ENCODE peak calls at places on chromosomes 1 and 21, in eight cellular contexts. Z, E, T, G, V, O, S and R are unnamed samples.

GRCh38 chr21:44508711-44509445 is 31.1 kb downstream of the KRTAP10-1 start:
- DNase-seq in Z (no peak), E (no peak), T (no peak), G (peak; percentile 28), V (no peak), O (no peak), S (no peak), R (no peak)

GRCh38 chr1:228735871-228736586 is 750 bp downstream of the RHOU start:
- DNase-seq in Z (no peak), E (peak; percentile 5), T (peak; percentile 57), G (peak; percentile 63), V (no peak), O (no peak), S (peak; percentile 11), R (no peak)

GRCh38 chr1:206461602-206462455 is 8.4 kb upstream of the IKBKE start:
- DNase-seq in Z (no peak), E (peak; percentile 77), T (peak; percentile 61), G (peak; percentile 78), V (peak; percentile 41), O (no peak), S (peak; percentile 62), R (no peak)

GRCh38 chr1:215637041-215637573 is 70.0 kb downstream of the KCTD3 start:
- DNase-seq in Z (peak; percentile 2), E (peak; percentile 85), T (no peak), G (peak; percentile 44), V (peak; percentile 79), O (no peak), S (no peak), R (no peak)

GRCh38 chr1:183330335-183330734 is 87.8 kb downstream of the NMNAT2 start:
- DNase-seq in Z (no peak), E (no peak), T (peak; percentile 60), G (no peak), V (no peak), O (no peak), S (no peak), R (no peak)

GRCh38 chr21:43921602-43921978 is 56.6 kb downstream of the AGPAT3 start:
- DNase-seq in Z (no peak), E (no peak), T (no peak), G (no peak), V (no peak), O (no peak), S (peak; percentile 31), R (no peak)

GRCh38 chr1:183272390-183272801 is 86.3 kb downstream of the LAMC2 start:
- DNase-seq in Z (peak; percentile 97), E (peak; percentile 91), T (no peak), G (no peak), V (no peak), O (no peak), S (no peak), R (peak; percentile 98)

GRCh38 chr1:33298623-33299277 is 22.1 kb downstream of the A3GALT2 start:
- DNase-seq in Z (no peak), E (peak; percentile 67), T (peak; percentile 85), G (peak; percentile 70), V (no peak), O (peak; percentile 16), S (peak; percentile 44), R (no peak)

GRCh38 chr1:152182942-152183341 is 23.9 kb upstream of the RPTN start:
- DNase-seq in Z (peak; percentile 60), E (peak; percentile 90), T (no peak), G (no peak), V (no peak), O (no peak), S (no peak), R (peak; percentile 40)

GRCh38 chr1:60470231-60470630 is 396.7 kb upstream of the C1orf87 start:
- DNase-seq in Z (no peak), E (no peak), T (no peak), G (no peak), V (no peak), O (no peak), S (no peak), R (no peak)

GRCh38 chr1:226476657-226477319 is 68.9 kb upstream of the PARP1 start:
- DNase-seq in Z (no peak), E (no peak), T (no peak), G (no peak), V (no peak), O (no peak), S (no peak), R (no peak)

GRCh38 chr1:39154553-39155361 is 49.7 kb upstream of the MACF1 start:
- DNase-seq in Z (no peak), E (peak; percentile 78), T (no peak), G (no peak), V (peak; percentile 71), O (no peak), S (no peak), R (peak; percentile 85)

DNA sequence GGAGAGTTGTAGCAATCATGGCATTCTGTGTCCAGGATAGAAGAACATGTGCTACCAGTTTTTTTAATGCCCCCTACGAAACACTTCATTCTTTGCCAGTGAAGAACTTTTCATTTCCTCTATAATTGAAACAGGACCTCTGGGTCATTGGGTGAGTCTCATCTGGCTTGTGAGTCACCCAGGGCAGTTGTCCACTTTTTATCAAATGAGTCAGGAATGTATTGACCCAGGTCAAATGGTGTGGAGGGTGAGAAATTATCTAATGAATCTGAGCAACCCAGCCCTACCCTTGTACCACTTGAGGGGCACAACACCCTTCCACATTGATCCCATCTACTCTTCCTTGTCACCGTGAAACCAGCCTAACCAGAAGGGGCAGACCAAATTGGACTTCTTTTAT is 417.3 kb upstream of the PROX1 start:
- DNase-seq in Z (no peak), E (peak; percentile 36), T (no peak), G (no peak), V (no peak), O (no peak), S (no peak), R (no peak)
- TF ChIP-seq CTCF in Z (no peak), E (no peak), T (no peak), G (no peak), V (no peak), O (no peak), S (no peak), R (no peak)

GRCh38 chr1:233656700-233657099 is 42.8 kb downstream of the KCNK1 start:
- DNase-seq in Z (no peak), E (no peak), T (no peak), G (no peak), V (no peak), O (no peak), S (no peak), R (no peak)

GRCh38 chr1:233656032-233656620 is 42.2 kb downstream of the KCNK1 start:
- DNase-seq in Z (no peak), E (no peak), T (no peak), G (peak; percentile 18), V (no peak), O (no peak), S (no peak), R (no peak)

GRCh38 chr1:233654667-233655432 is 40.9 kb downstream of the KCNK1 start:
- DNase-seq in Z (no peak), E (no peak), T (no peak), G (no peak), V (no peak), O (no peak), S (no peak), R (no peak)

GRCh38 chr1:233655433-233655844 is 41.5 kb downstream of the KCNK1 start:
- DNase-seq in Z (no peak), E (no peak), T (no peak), G (no peak), V (no peak), O (no peak), S (no peak), R (no peak)

GRCh38 chr1:233657466-233657865 is 43.6 kb downstream of the KCNK1 start:
- DNase-seq in Z (no peak), E (no peak), T (no peak), G (no peak), V (no peak), O (no peak), S (no peak), R (no peak)
- TF ChIP-seq CTCF in Z (no peak), E (no peak), T (no peak), G (no peak), V (no peak), O (no peak), S (no peak), R (no peak)

GRCh38 chr1:185721553-185721952 is 12.6 kb upstream of the HMCN1 start:
- DNase-seq in Z (no peak), E (no peak), T (no peak), G (no peak), V (no peak), O (no peak), S (no peak), R (no peak)

GRCh38 chr1:185716095-185716494 is 18.1 kb upstream of the HMCN1 start:
- DNase-seq in Z (no peak), E (no peak), T (no peak), G (no peak), V (no peak), O (no peak), S (no peak), R (no peak)

GRCh38 chr1:185720633-185721272 is 13.4 kb upstream of the HMCN1 start:
- DNase-seq in Z (peak; percentile 36), E (peak; percentile 80), T (no peak), G (no peak), V (no peak), O (no peak), S (no peak), R (no peak)

GRCh38 chr1:185719021-185719420 is 15.2 kb upstream of the HMCN1 start:
- DNase-seq in Z (peak; percentile 83), E (peak; percentile 99), T (peak; percentile 61), G (peak; percentile 11), V (peak; percentile 36), O (no peak), S (no peak), R (peak; percentile 86)
- TF ChIP-seq CTCF in Z (peak; percentile 48), E (peak; percentile 62), T (peak; percentile 58), G (no peak), V (peak; percentile 42), O (no peak), S (no peak), R (peak; percentile 56)

GRCh38 chr1:219806020-219806419 is 122.3 kb downstream of the SLC30A10 start:
- DNase-seq in Z (no peak), E (no peak), T (no peak), G (no peak), V (no peak), O (no peak), S (no peak), R (no peak)

GRCh38 chr1:219808790-219809189 is 119.6 kb downstream of the SLC30A10 start:
- DNase-seq in Z (no peak), E (no peak), T (no peak), G (no peak), V (no peak), O (no peak), S (no peak), R (no peak)

GRCh38 chr1:219801433-219801832 is 126.9 kb downstream of the SLC30A10 start:
- DNase-seq in Z (no peak), E (no peak), T (no peak), G (no peak), V (no peak), O (no peak), S (no peak), R (no peak)

GRCh38 chr1:219806642-219807041 is 121.7 kb downstream of the SLC30A10 start:
- DNase-seq in Z (no peak), E (peak; percentile 37), T (no peak), G (no peak), V (no peak), O (no peak), S (no peak), R (no peak)

DNA sequence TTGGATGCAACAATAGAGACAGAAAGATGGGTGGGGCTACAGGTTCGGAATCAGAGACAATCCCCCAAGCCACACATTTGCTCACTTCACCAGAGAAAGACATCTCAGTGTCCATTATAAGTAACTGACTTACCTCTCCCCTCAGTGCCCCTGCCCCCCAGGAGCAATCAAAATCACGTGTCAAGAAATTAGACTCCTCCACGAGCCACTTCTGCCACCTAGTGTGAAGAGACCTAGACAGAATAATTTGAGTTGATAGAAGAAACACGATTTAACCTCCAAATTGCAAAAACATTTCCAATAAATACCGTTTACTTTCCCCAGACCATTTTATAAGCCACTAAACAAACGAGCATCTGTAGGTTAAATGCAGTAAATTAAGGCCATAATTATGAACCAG is 123.2 kb downstream of the SLC30A10 start:
- DNase-seq in Z (no peak), E (no peak), T (no peak), G (no peak), V (no peak), O (no peak), S (no peak), R (no peak)
- TF ChIP-seq CTCF in Z (no peak), E (peak; percentile 8), T (no peak), G (no peak), V (peak; percentile 6), O (no peak), S (no peak), R (no peak)